ENCODE peak calls at places on chromosomes 4 and X, in nine cellular contexts. Y, I, C, T, D, H, G, S and P are unnamed samples.

GRCh38 chr4:47876784-47877183 is 37.6 kb downstream of the NFXL1 start:
- DNase-seq in S (no peak), T (no peak), H (no peak), C (no peak), I (no peak), Y (no peak), G (no peak), D (no peak), P (no peak)

GRCh38 chr4:139921551-139922184 is 232.3 kb downstream of the MAML3 start:
- DNase-seq in G (peak; percentile 38), S (no peak), Y (no peak), C (no peak), I (peak; percentile 72), T (no peak), H (peak; percentile 58), D (no peak), P (no peak)

GRCh38 chr4:14087459-14087858 is 459.9 kb upstream of the BOD1L1 start:
- DNase-seq in T (no peak), H (no peak), D (no peak), C (no peak), G (no peak), Y (no peak), S (no peak), I (no peak), P (no peak)

GRCh38 chr4:52911684-52912294 is 49.7 kb downstream of the RASL11B start:
- DNase-seq in C (peak; percentile 60), T (peak; percentile 68), I (peak; percentile 81), Y (no peak), H (peak; percentile 77), S (peak; percentile 19), G (peak; percentile 84), D (peak; percentile 87), P (peak; percentile 59)

GRCh38 chrX:19774905-19775304 is 112.5 kb downstream of the SH3KBP1 start:
- DNase-seq in G (no peak), H (no peak), T (no peak), C (no peak), D (no peak), I (no peak), Y (no peak), S (no peak), P (no peak)

GRCh38 chr4:102832667-102833066 is 5.3 kb upstream of the UBE2D3 start:
- DNase-seq in D (no peak), G (no peak), C (no peak), S (no peak), Y (no peak), I (no peak), T (no peak), H (no peak), P (no peak)

GRCh38 chrX:13489451-13489850 is 80.0 kb upstream of the EGFL6 start:
- DNase-seq in G (peak; percentile 58), T (peak; percentile 51), H (no peak), I (no peak), S (no peak), Y (no peak), D (no peak), C (no peak), P (peak; percentile 48)

GRCh38 chr4:87679449-87680169 is 29.5 kb downstream of the DMP1 start:
- DNase-seq in S (peak; percentile 36), D (peak; percentile 69), H (peak; percentile 69), Y (peak; percentile 3), G (peak; percentile 76), I (peak; percentile 32), T (peak; percentile 72), C (peak; percentile 17), P (peak; percentile 36)

GRCh38 chrX:21756785-21757529 is 959 bp downstream of the SMPX start:
- DNase-seq in T (no peak), I (no peak), C (no peak), G (no peak), H (no peak), D (no peak), S (no peak), Y (no peak), P (no peak)

GRCh38 chr4:6393066-6393465 is 79.3 kb downstream of the PPP2R2C start:
- DNase-seq in G (no peak), H (no peak), D (no peak), Y (no peak), C (no peak), I (no peak), T (no peak), S (no peak), P (no peak)